ENCODE peak calls at places on chromosomes 16 and 17, in six cellular contexts. T is activated naive CD8-positive, alpha-beta T cell treated with anti-CD3 and anti-CD28 coated beads, Interleukin-2, amount 50 U/mL, for 24 hours; R is activated naive CD4-positive, alpha-beta T cell treated with anti-CD3 and anti-CD28 coated beads, Interleukin-2, amount 50 U/mL, for 72 hours; Q is HepG2; U is heart left ventricle; K is activated CD8-positive, alpha-beta memory T cell treated with anti-CD3 and anti-CD28 coated beads, Interleukin-2, amount 10 ng/mL, durations not matched to agents 7 days and 5 days. E is an unnamed sample.

GRCh38 chr16:11973065-11973464 is 3.5 kb upstream of the SNX29 start:
- ATAC-seq in K (no peak), R (no peak), T (no peak), U (no peak), Q (no peak), E (no peak)

GRCh38 chr17:17215575-17215974 is 9.4 kb upstream of the PLD6 start:
- ATAC-seq in K (no peak), T (no peak), Q (no peak), U (no peak), R (no peak), E (no peak)

GRCh38 chr16:11410382-11411058 is 65.3 kb downstream of the RMI2 start:
- ATAC-seq in U (peak; percentile 16), T (no peak), R (no peak), K (no peak), Q (no peak), E (no peak)

GRCh38 chr17:6303664-6304063 is 131.3 kb downstream of the AIPL1 start:
- ATAC-seq in T (no peak), K (no peak), Q (no peak), U (no peak), R (no peak), E (no peak)

GRCh38 chr17:76515291-76515949 is 14.2 kb upstream of the RHBDF2 start:
- ATAC-seq in U (peak; percentile 84), Q (no peak), T (peak; percentile 93), R (peak; percentile 95), K (peak; percentile 86), E (peak; percentile 91)

GRCh38 chr17:81260641-81261040 is 21.5 kb downstream of the NDUFAF8 start:
- ATAC-seq in K (no peak), U (no peak), Q (no peak), T (no peak), R (no peak), E (no peak)

GRCh38 chr16:9027070-9027799 is 63.5 kb upstream of the USP7 start:
- ATAC-seq in T (no peak), K (no peak), Q (peak; percentile 61), U (no peak), R (no peak), E (no peak)

GRCh38 chr17:2237521-2237921 is 66.1 kb downstream of the SMG6 start:
- ATAC-seq in U (peak; percentile 74), Q (no peak), K (no peak), R (no peak), T (no peak), E (no peak)

GRCh38 chr16:30028438-30029093 is 2.5 kb downstream of the TLCD3B start:
- ATAC-seq in U (peak; percentile 51), R (no peak), K (no peak), Q (peak; percentile 36), T (no peak), E (no peak)

GRCh38 chr17:65956814-65957213 is 235.1 kb downstream of the CEP112 start:
- ATAC-seq in R (no peak), U (no peak), K (no peak), T (no peak), Q (no peak), E (no peak)

GRCh38 chr17:76262732-76263344 is 2.3 kb upstream of the UBALD2 start:
- ATAC-seq in K (no peak), T (no peak), R (no peak), Q (no peak), U (no peak), E (no peak)

GRCh38 chr16:1089822-1090619 is 6.0 kb downstream of the C1QTNF8 start:
- ATAC-seq in K (no peak), Q (peak; percentile 86), U (peak; percentile 87), T (no peak), R (no peak), E (no peak)

GRCh38 chr16:55147401-55147800 is 176.6 kb upstream of the IRX6 start:
- ATAC-seq in U (no peak), K (no peak), T (no peak), R (no peak), Q (no peak), E (no peak)

GRCh38 chr17:43324205-43324893 is 74.4 kb upstream of the ARL4D start:
- ATAC-seq in K (no peak), R (peak; percentile 45), Q (peak; percentile 84), U (no peak), T (peak; percentile 40), E (no peak)

GRCh38 chr17:39753514-39754160 is 15.9 kb downstream of the GRB7 start:
- ATAC-seq in K (peak; percentile 23), T (no peak), R (peak; percentile 22), Q (no peak), U (peak; percentile 46), E (peak; percentile 30)

GRCh38 chr17:27539152-27539551 is 82.9 kb downstream of the KSR1 start:
- ATAC-seq in U (no peak), K (no peak), T (no peak), Q (no peak), R (no peak), E (no peak)

GRCh38 chr16:18942069-18942468 is 15.9 kb upstream of the SMG1 start:
- ATAC-seq in K (no peak), R (no peak), U (no peak), T (no peak), Q (no peak), E (no peak)

GRCh38 chr16:15636392-15636873 is 6.5 kb downstream of the MARF1 start:
- ATAC-seq in R (peak; percentile 47), U (no peak), Q (no peak), T (peak; percentile 29), K (peak; percentile 49), E (peak; percentile 52)

GRCh38 chr17:37124825-37125181 is 176.0 kb downstream of the AATF start:
- ATAC-seq in T (no peak), Q (no peak), K (no peak), R (no peak), U (no peak), E (no peak)

GRCh38 chr16:89070590-89070989 is 23.1 kb upstream of the ACSF3 start:
- ATAC-seq in K (no peak), T (no peak), Q (no peak), U (no peak), R (no peak), E (no peak)

GRCh38 chr17:60311936-60312335 is 80.0 kb downstream of the USP32 start:
- ATAC-seq in K (no peak), U (no peak), T (no peak), R (no peak), Q (no peak), E (no peak)

GRCh38 chr17:40323731-40324650 is 15.0 kb downstream of the RARA start:
- ATAC-seq in T (peak; percentile 43), U (peak; percentile 16), K (peak; percentile 6), R (no peak), Q (no peak), E (no peak)

GRCh38 chr17:71173963-71174362 is 946.9 kb upstream of the SOX9 start:
- ATAC-seq in R (no peak), K (no peak), T (no peak), Q (no peak), U (no peak), E (no peak)

GRCh38 chr16:88602091-88602490 is 31.9 kb downstream of the ZC3H18 start:
- ATAC-seq in U (no peak), T (no peak), R (no peak), K (no peak), Q (no peak), E (no peak)

GRCh38 chr17:82603981-82604448 is 44.2 kb downstream of the WDR45B start:
- ATAC-seq in R (peak; percentile 66), U (peak; percentile 70), T (no peak), Q (no peak), K (peak; percentile 71), E (peak; percentile 79)

GRCh38 chr16:57529324-57530103 is 6.9 kb downstream of the CCDC102A start:
- ATAC-seq in K (peak; percentile 35), R (no peak), Q (no peak), U (no peak), T (peak; percentile 7), E (peak; percentile 57)

GRCh38 chr16:3548445-3548844 is 28.8 kb downstream of the NLRC3 start:
- ATAC-seq in Q (no peak), R (no peak), T (peak; percentile 43), K (no peak), U (peak; percentile 30), E (no peak)

GRCh38 chr17:77404812-77405581 is 264.2 kb downstream of the SEC14L1 start:
- ATAC-seq in U (peak; percentile 51), K (peak; percentile 84), T (peak; percentile 83), R (peak; percentile 76), Q (no peak), E (peak; percentile 91)

GRCh38 chr17:57356153-57356721 is 99.9 kb downstream of the MSI2 start:
- ATAC-seq in R (no peak), Q (no peak), U (no peak), K (no peak), T (no peak), E (no peak)

GRCh38 chr16:17282247-17282646 is 188.5 kb downstream of the XYLT1 start:
- ATAC-seq in T (no peak), R (no peak), U (no peak), Q (no peak), K (no peak), E (no peak)

GRCh38 chr16:15874745-15875314 is 13.6 kb downstream of the CEP20 start:
- ATAC-seq in K (no peak), Q (peak; percentile 95), T (no peak), R (no peak), U (peak; percentile 77), E (no peak)

GRCh38 chr16:30086291-30087140 is 5.2 kb downstream of the TBX6 start:
- ATAC-seq in T (no peak), K (no peak), Q (no peak), U (no peak), R (no peak), E (no peak)

GRCh38 chr16:19765860-19766553 is 47.9 kb downstream of the IQCK start:
- ATAC-seq in R (no peak), K (no peak), U (peak; percentile 77), T (no peak), Q (no peak), E (no peak)

GRCh38 chr17:64628641-64629040 is 33.5 kb downstream of the SMURF2 start:
- ATAC-seq in Q (no peak), T (peak; percentile 98), K (peak; percentile 97), R (peak; percentile 99), U (no peak), E (peak; percentile 99)

GRCh38 chr16:46583036-46583435 is 38.1 kb downstream of the SHCBP1 start:
- ATAC-seq in R (no peak), Q (no peak), U (no peak), K (no peak), T (no peak), E (no peak)

GRCh38 chr16:56848955-56849689 is 15.9 kb upstream of the SLC12A3 start:
- ATAC-seq in Q (peak; percentile 39), R (no peak), K (no peak), U (no peak), T (no peak), E (no peak)

GRCh38 chr17:44959821-44960523 is 8.1 kb downstream of the C1QL1 start:
- ATAC-seq in U (no peak), R (peak; percentile 57), Q (no peak), K (no peak), T (peak; percentile 48), E (peak; percentile 11)

GRCh38 chr16:73768786-73769203 is 527.8 kb upstream of the PSMD7 start:
- ATAC-seq in R (no peak), K (no peak), U (no peak), Q (no peak), T (no peak), E (no peak)

GRCh38 chr17:40622509-40622928 is 25.1 kb downstream of the SMARCE1 start:
- ATAC-seq in Q (no peak), R (peak; percentile 34), K (peak; percentile 64), U (no peak), T (peak; percentile 75), E (peak; percentile 34)